ENCODE peak calls at places on chromosomes 13 and 19, in ten cellular contexts. V is activated T-cell treated with anti-CD3 and anti-CD28 coated beads, Interleukin-2, amount 50 U/mL, for 4 hours; I is sigmoid colon; F is activated effector memory CD4-positive, alpha-beta T cell treated with anti-CD3 and anti-CD28 coated beads, Interleukin-2, amount 50 U/mL, for 16 hours; C is uterus; Q is H7; J is A549; K is right atrium auricular region; W is activated naive CD4-positive, alpha-beta T cell treated with anti-CD3 and anti-CD28 coated beads for 36 hours; R is HT1080. N is an unnamed sample.

GRCh38 chr13:50691176-50691681 is 152.3 kb downstream of the DLEU7 start:
- DNase-seq in C (no peak), R (no peak), V (no peak), J (no peak), I (no peak), F (no peak), K (no peak), W (no peak), Q (no peak), N (no peak)

GRCh38 chr19:54952591-54953344 is 5.4 kb upstream of the NLRP7 start:
- DNase-seq in K (no peak), F (no peak), I (no peak), Q (no peak), W (no peak), V (no peak), J (peak), C (no peak), R (peak), N (no peak)

GRCh38 chr19:41575998-41576397 is at the start of gene CEACAM21:
- DNase-seq in Q (no peak), W (peak), R (no peak), K (peak), V (peak), J (no peak), F (peak), I (no peak), C (peak), N (peak)

GRCh38 chr13:52738719-52739467 is 727 bp downstream of the CNMD start:
- DNase-seq in I (no peak), Q (peak), J (no peak), K (no peak), W (no peak), F (no peak), C (no peak), V (peak), R (no peak), N (peak)

GRCh38 chr13:39935155-39935554 is 279.7 kb downstream of the COG6 start:
- DNase-seq in R (no peak), V (no peak), K (no peak), J (no peak), C (no peak), I (no peak), F (no peak), W (no peak), Q (no peak), N (no peak)

GRCh38 chr19:45999653-46000121 is 4.4 kb downstream of the CCDC61 start:
- DNase-seq in Q (peak), R (no peak), V (no peak), J (peak), C (no peak), I (no peak), K (no peak), W (peak), F (no peak), N (no peak)

GRCh38 chr19:53158119-53158656 is 665 bp downstream of the ZNF347 start:
- DNase-seq in K (no peak), I (peak), F (peak), W (peak), C (peak), V (peak), J (no peak), Q (peak), R (no peak), N (peak)

GRCh38 chr19:29587518-29587986 is 18.5 kb upstream of the POP4 start:
- DNase-seq in W (peak), Q (no peak), R (peak), K (no peak), J (no peak), F (peak), I (no peak), V (peak), C (no peak), N (no peak)

GRCh38 chr13:107185889-107186288 is 618.0 kb upstream of the ARGLU1 start:
- DNase-seq in C (no peak), V (no peak), K (no peak), I (no peak), Q (no peak), J (no peak), R (peak), W (no peak), F (no peak), N (no peak)

GRCh38 chr13:32378012-32378411 is 49.9 kb downstream of the N4BP2L1 start:
- DNase-seq in Q (no peak), I (no peak), K (no peak), R (no peak), C (no peak), F (no peak), V (no peak), J (no peak), W (no peak), N (no peak)

N was measured in thyroid gland.